ENCODE peak calls at places on chromosome 2, in six cellular contexts. K is GM12878, T is HCT116, L is SK-N-SH, N is K562, O is H1. B is an unnamed sample.

GRCh38 chr2:72988041-72988440 is 70.7 kb downstream of the EMX1 start:
- DNase-seq in O (no peak), L (no peak), K (no peak), N (no peak), T (no peak), B (no peak)

GRCh38 chr2:237485844-237486243 is 1.2 kb upstream of the MLPH start:
- DNase-seq in L (no peak), N (no peak), T (no peak), K (no peak), O (no peak), B (no peak)

GRCh38 chr2:69309336-69310048 is 77.5 kb downstream of the GFPT1 start:
- DNase-seq in O (no peak), K (no peak), N (peak), T (no peak), L (peak), B (peak)

GRCh38 chr2:24313744-24314632 is 46.3 kb downstream of the ITSN2 start:
- DNase-seq in O (no peak), N (no peak), T (no peak), K (no peak), L (no peak), B (no peak)

GRCh38 chr2:101375653-101376052 is 11.7 kb downstream of the CREG2 start:
- DNase-seq in T (no peak), L (no peak), O (no peak), N (no peak), K (no peak), B (no peak)

GRCh38 chr2:181872178-181872577 is 19.4 kb upstream of the ITPRID2 start:
- DNase-seq in K (no peak), N (no peak), L (no peak), O (no peak), T (no peak), B (no peak)

GRCh38 chr2:102310964-102311640 is at the start of gene IL1RL1:
- DNase-seq in K (no peak), T (no peak), N (no peak), O (no peak), L (no peak), B (no peak)

GRCh38 chr2:128808462-128809255 is 490.0 kb upstream of the HS6ST1 start:
- DNase-seq in L (no peak), T (peak), O (no peak), N (no peak), K (no peak), B (peak)

GRCh38 chr2:173989886-173990744 is 24.9 kb upstream of the SP3 start:
- DNase-seq in O (no peak), L (no peak), N (no peak), K (no peak), T (no peak), B (no peak)

GRCh38 chr2:173989160-173989885 is 24.1 kb upstream of the SP3 start:
- DNase-seq in O (no peak), N (no peak), K (no peak), T (no peak), L (no peak), B (no peak)

GRCh38 chr2:173985595-173985994 is 20.4 kb upstream of the SP3 start:
- DNase-seq in O (no peak), N (no peak), K (no peak), L (no peak), T (no peak), B (no peak)

GRCh38 chr2:173984866-173985588 is 19.9 kb upstream of the SP3 start:
- DNase-seq in K (no peak), N (no peak), O (no peak), T (no peak), L (no peak), B (no peak)

GRCh38 chr2:173986805-173987204 is 21.6 kb upstream of the SP3 start:
- DNase-seq in K (no peak), O (no peak), N (no peak), T (no peak), L (no peak), B (no peak)
- TF ChIP-seq JUND in K (no peak), O (no peak), N (no peak), T (no peak), L (no peak), B (no peak)

DNA sequence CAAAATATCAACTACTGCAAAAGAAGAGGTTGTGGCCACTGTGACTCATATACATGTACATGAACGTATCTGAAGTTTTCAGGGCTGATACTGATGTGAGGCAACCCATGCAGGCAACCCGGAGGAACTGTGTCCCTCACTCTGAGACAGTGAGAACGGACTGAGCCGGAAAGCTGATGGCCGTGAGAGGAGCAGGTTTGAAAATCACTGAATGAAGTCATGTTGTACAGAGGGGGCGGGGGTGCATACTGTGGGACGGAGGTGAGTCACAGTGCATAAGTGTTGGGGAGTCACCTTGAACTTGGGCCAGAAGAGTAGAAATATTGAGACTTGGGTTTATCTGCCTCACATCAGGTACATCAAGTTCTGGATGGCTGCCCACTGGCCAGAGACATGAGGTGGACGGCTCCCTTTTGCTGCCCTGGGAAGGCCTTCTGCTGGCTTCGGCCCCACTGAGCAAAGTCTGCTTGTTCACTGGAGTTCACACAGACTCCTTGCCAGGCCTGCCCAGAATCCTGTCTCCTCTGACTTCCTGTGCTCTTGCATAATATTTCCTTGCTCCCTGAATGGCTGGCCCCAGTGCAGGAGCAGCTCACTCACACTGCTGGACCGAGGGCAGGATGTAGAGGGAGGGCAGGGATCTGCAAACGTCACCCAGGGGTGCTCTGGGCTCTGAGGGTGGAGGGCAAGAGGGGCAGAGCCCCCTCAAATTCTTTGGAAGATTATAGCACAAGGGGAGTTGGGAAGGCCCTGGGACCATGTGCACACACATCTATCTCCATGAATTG is 18.1 kb downstream of the EPAS1 start:
- DNase-seq in L (peak), K (no peak), T (peak), O (no peak), N (peak), B (no peak)
- TF ChIP-seq JUND in L (peak), K (no peak), T (peak), O (no peak), N (peak), B (no peak)

GRCh38 chr2:64524604-64525322 is 635 bp downstream of the AFTPH start:
- DNase-seq in O (no peak), N (no peak), L (peak), K (no peak), T (no peak), B (peak)

GRCh38 chr2:64522843-64523428 is 1.2 kb upstream of the AFTPH start:
- DNase-seq in T (peak), K (peak), O (no peak), L (peak), N (peak), B (peak)

GRCh38 chr2:64523667-64524603 is at the start of gene AFTPH:
- DNase-seq in O (peak), L (peak), T (peak), N (peak), K (peak), B (peak)

GRCh38 chr2:64526034-64526433 is 1.9 kb downstream of the AFTPH start:
- DNase-seq in K (no peak), N (no peak), L (no peak), T (no peak), O (no peak), B (no peak)

GRCh38 chr2:64525323-64525625 is 1.1 kb downstream of the AFTPH start:
- DNase-seq in L (no peak), N (no peak), T (no peak), O (no peak), K (no peak), B (no peak)
- TF ChIP-seq JUND in L (peak), N (peak), T (no peak), O (peak), K (peak), B (no peak)

DNA sequence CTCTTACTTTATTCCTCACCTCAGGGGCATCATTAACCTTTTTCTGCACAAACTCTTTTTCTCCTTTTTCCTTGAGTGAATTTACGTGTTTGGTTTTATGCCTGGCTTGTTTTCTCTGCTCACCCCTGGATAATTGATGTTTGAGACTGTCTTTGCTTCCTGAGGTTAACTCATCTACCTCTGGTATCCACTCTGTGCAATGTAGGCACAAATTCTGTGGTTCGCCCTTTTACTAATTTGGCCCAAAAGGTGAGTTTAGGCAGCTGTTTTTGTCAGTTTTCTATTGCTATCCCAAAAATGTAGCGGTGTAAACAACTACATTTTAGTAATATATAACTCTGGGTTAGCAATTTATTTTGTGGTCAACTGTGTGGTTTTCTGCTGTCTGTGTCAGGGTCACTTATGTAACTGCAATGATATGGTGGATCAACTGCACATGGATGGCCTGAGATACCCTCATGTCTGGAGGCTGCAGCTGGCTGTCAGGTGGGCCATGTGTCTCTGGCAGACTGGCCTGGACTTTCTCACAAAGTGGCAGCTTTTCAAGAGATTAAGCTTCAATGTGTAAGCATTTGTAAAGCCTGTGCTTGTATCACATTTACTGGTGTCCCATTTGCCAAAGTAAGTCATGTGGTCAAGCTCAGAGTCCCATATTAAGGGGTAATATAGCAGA is 329.7 kb downstream of the FSIP2 start:
- DNase-seq in O (no peak), N (no peak), L (peak), K (no peak), T (no peak), B (no peak)
- TF ChIP-seq JUND in O (no peak), N (no peak), L (peak), K (no peak), T (no peak), B (no peak)

GRCh38 chr2:8122506-8122898 is 559.4 kb upstream of the ID2 start:
- DNase-seq in O (no peak), N (no peak), L (no peak), K (no peak), T (no peak), B (no peak)
- TF ChIP-seq JUND in O (no peak), N (no peak), L (no peak), K (no peak), T (no peak), B (no peak)

DNA sequence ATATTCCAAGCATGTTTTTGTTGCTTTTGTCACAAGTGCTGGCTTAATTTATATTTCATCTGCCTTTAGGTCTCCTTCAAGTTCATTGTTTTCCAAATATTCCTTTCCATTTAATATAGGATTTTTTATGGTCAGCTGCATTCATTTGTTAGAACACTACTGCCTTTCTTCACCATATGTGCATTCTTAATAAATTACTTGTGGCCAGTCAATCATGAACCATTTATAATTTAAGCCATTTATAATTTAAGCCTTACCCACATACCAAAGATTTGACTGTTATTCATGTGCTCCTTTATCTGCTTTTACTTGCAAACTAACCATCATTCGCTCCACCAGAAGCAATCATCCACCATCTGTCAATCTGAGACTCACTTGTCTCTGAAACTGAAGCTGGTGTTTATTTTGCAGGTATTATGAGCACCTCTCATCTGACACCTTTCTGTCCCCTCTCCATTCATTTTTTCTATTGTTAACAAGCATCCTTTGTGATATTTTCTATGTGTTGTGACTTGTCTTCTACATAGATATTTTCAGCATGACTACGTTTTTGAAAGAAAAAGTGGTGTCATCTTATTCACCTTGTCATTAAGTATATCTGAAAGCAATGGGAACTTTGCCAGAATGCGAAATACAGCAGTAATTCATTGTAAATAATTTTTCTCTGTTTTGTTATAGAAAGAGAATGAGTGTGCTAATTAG is 786.8 kb downstream of the KCNJ3 start:
- DNase-seq in T (no peak), K (no peak), N (no peak), O (no peak), L (no peak), B (no peak)
- TF ChIP-seq JUND in T (no peak), K (no peak), N (no peak), O (no peak), L (no peak), B (no peak)